ENCODE peak calls at places on chromosomes 11 and 22, in eight cellular contexts. V is IMR-90; N is fibroblast of pulmonary artery; W is Jurkat, Clone E6-1; C is gastrocnemius medialis; L is activated T-cell treated with anti-CD3 and anti-CD28 coated beads for 24 hours; T is left ventricle myocardium inferior; E is adipocyte. Z is an unnamed sample.

GRCh38 chr11:2899080-2899783 is 13.7 kb upstream of the CDKN1C start:
- DNase-seq in T (no peak), C (peak; percentile 36), V (no peak), L (no peak), W (no peak), N (no peak), E (no peak), Z (no peak)

GRCh38 chr11:44949160-44950035 is 1.3 kb downstream of the TP53I11 start:
- DNase-seq in L (no peak), N (peak; percentile 67), W (no peak), V (peak; percentile 42), T (no peak), E (peak; percentile 52), C (no peak), Z (no peak)

GRCh38 chr22:35995772-35996171 is 32.9 kb downstream of the RBFOX2 start:
- DNase-seq in C (peak; percentile 72), L (no peak), E (peak; percentile 98), N (peak; percentile 97), W (no peak), T (peak; percentile 77), V (peak; percentile 99), Z (peak; percentile 82)

GRCh38 chr11:45412521-45412920 is 126.4 kb upstream of the SYT13 start:
- DNase-seq in V (no peak), L (no peak), E (no peak), N (no peak), C (no peak), T (no peak), W (no peak), Z (no peak)

GRCh38 chr11:77182542-77183420 is 54.7 kb downstream of the MYO7A start:
- DNase-seq in T (peak; percentile 12), V (no peak), W (no peak), L (no peak), E (no peak), N (no peak), C (no peak), Z (no peak)

GRCh38 chr11:95143106-95143681 is 53.5 kb downstream of the ENDOD1 start:
- DNase-seq in N (no peak), V (peak; percentile 70), C (no peak), T (no peak), W (no peak), E (no peak), L (no peak), Z (no peak)

GRCh38 chr22:39110631-39111561 is 13.9 kb downstream of the APOBEC3H start:
- DNase-seq in E (no peak), T (no peak), V (no peak), W (no peak), N (no peak), C (no peak), L (no peak), Z (no peak)

GRCh38 chr22:33519140-33519973 is 400.9 kb downstream of the LARGE1 start:
- DNase-seq in C (no peak), L (no peak), W (peak; percentile 46), E (peak; percentile 77), N (peak; percentile 65), V (peak; percentile 61), T (no peak), Z (peak; percentile 54)

GRCh38 chr11:128824199-128825049 is 42.7 kb downstream of the KCNJ1 start:
- DNase-seq in N (no peak), W (no peak), L (no peak), V (no peak), E (no peak), C (no peak), T (no peak), Z (peak; percentile 23)

Z was measured in testis.